ENCODE peak calls at places on chromosomes 5 and 9, in five cellular contexts. One of them, this sample, is unnamed.

GRCh38 chr9:77063645-77064285 is 44.3 kb downstream of the FOXB2 start:
- DNase-seq in stomach: no peak
- DNase-seq in CD8-positive, alpha-beta T cell: no peak
- DNase-seq in D721Med: no peak
- DNase-seq in A549: no peak
- DNase-seq in this sample: no peak

GRCh38 chr9:79939819-79940218 is 368.1 kb downstream of the TLE4 start:
- DNase-seq in stomach: peak
- DNase-seq in CD8-positive, alpha-beta T cell: no peak
- DNase-seq in D721Med: no peak
- DNase-seq in A549: peak
- DNase-seq in this sample: no peak

GRCh38 chr5:88979244-88979643 is 96.3 kb upstream of the MEF2C start:
- DNase-seq in stomach: no peak
- DNase-seq in CD8-positive, alpha-beta T cell: no peak
- DNase-seq in D721Med: no peak
- DNase-seq in A549: no peak
- DNase-seq in this sample: no peak

GRCh38 chr5:79959407-79959806 is 31.7 kb downstream of the MTX3 start:
- DNase-seq in stomach: no peak
- DNase-seq in CD8-positive, alpha-beta T cell: no peak
- DNase-seq in D721Med: no peak
- DNase-seq in A549: no peak
- DNase-seq in this sample: no peak

GRCh38 chr9:110444911-110445310 is 107.2 kb upstream of the TXNDC8 start:
- DNase-seq in stomach: no peak
- DNase-seq in CD8-positive, alpha-beta T cell: no peak
- DNase-seq in D721Med: no peak
- DNase-seq in A549: no peak
- DNase-seq in this sample: no peak

GRCh38 chr5:65986796-65987195 is 60.4 kb downstream of the ERBIN start:
- DNase-seq in stomach: no peak
- DNase-seq in CD8-positive, alpha-beta T cell: no peak
- DNase-seq in D721Med: no peak
- DNase-seq in A549: no peak
- DNase-seq in this sample: no peak

GRCh38 chr5:39523821-39524220 is 99.0 kb upstream of the DAB2 start:
- DNase-seq in stomach: no peak
- DNase-seq in CD8-positive, alpha-beta T cell: no peak
- DNase-seq in D721Med: no peak
- DNase-seq in A549: no peak
- DNase-seq in this sample: no peak

GRCh38 chr5:37717613-37718431 is 122.0 kb downstream of the GDNF start:
- DNase-seq in stomach: peak
- DNase-seq in CD8-positive, alpha-beta T cell: no peak
- DNase-seq in D721Med: no peak
- DNase-seq in A549: peak
- DNase-seq in this sample: peak

GRCh38 chr9:8660383-8660782 is 860.8 kb upstream of the DMAC1 start:
- DNase-seq in stomach: peak
- DNase-seq in CD8-positive, alpha-beta T cell: no peak
- DNase-seq in D721Med: no peak
- DNase-seq in A549: no peak
- DNase-seq in this sample: no peak

GRCh38 chr9:21542780-21543179 is 60.7 kb upstream of the IFNE start:
- DNase-seq in stomach: no peak
- DNase-seq in CD8-positive, alpha-beta T cell: no peak
- DNase-seq in D721Med: no peak
- DNase-seq in A549: no peak
- DNase-seq in this sample: no peak

GRCh38 chr9:92962846-92963245 is 15.5 kb downstream of the FGD3 start:
- DNase-seq in stomach: no peak
- DNase-seq in CD8-positive, alpha-beta T cell: no peak
- DNase-seq in D721Med: no peak
- DNase-seq in A549: no peak
- DNase-seq in this sample: no peak

GRCh38 chr5:54668096-54668495 is 150.5 kb downstream of the SNX18 start:
- DNase-seq in stomach: no peak
- DNase-seq in CD8-positive, alpha-beta T cell: no peak
- DNase-seq in D721Med: no peak
- DNase-seq in A549: no peak
- DNase-seq in this sample: no peak

GRCh38 chr5:55926476-55926875 is 68.3 kb downstream of the IL6ST start:
- DNase-seq in stomach: no peak
- DNase-seq in CD8-positive, alpha-beta T cell: no peak
- DNase-seq in D721Med: no peak
- DNase-seq in A549: no peak
- DNase-seq in this sample: no peak

GRCh38 chr5:128674837-128675446 is 136.9 kb upstream of the FBN2 start:
- DNase-seq in stomach: peak
- DNase-seq in CD8-positive, alpha-beta T cell: no peak
- DNase-seq in D721Med: no peak
- DNase-seq in A549: peak
- DNase-seq in this sample: no peak

GRCh38 chr5:2753452-2754409 is 2.3 kb upstream of the IRX2 start:
- DNase-seq in stomach: no peak
- DNase-seq in CD8-positive, alpha-beta T cell: no peak
- DNase-seq in D721Med: no peak
- DNase-seq in A549: no peak
- DNase-seq in this sample: no peak

GRCh38 chr5:2751592-2752021 is at the start of gene IRX2:
- DNase-seq in stomach: peak
- DNase-seq in CD8-positive, alpha-beta T cell: no peak
- DNase-seq in D721Med: no peak
- DNase-seq in A549: peak
- DNase-seq in this sample: peak

GRCh38 chr5:2752875-2753435 is 1.5 kb upstream of the IRX2 start:
- DNase-seq in stomach: peak
- DNase-seq in CD8-positive, alpha-beta T cell: no peak
- DNase-seq in D721Med: no peak
- DNase-seq in A549: no peak
- DNase-seq in this sample: no peak

GRCh38 chr5:2750758-2751464 is 566 bp downstream of the IRX2 start:
- DNase-seq in stomach: no peak
- DNase-seq in CD8-positive, alpha-beta T cell: peak
- DNase-seq in D721Med: no peak
- DNase-seq in A549: no peak
- DNase-seq in this sample: no peak

GRCh38 chr5:2752059-2752874 is 790 bp upstream of the IRX2 start:
- DNase-seq in stomach: peak
- DNase-seq in CD8-positive, alpha-beta T cell: no peak
- DNase-seq in D721Med: no peak
- DNase-seq in A549: no peak
- DNase-seq in this sample: no peak
- TF ChIP-seq CTCF in stomach: no peak
- TF ChIP-seq CTCF in CD8-positive, alpha-beta T cell: no peak
- TF ChIP-seq CTCF in D721Med: no peak
- TF ChIP-seq CTCF in A549: no peak
- TF ChIP-seq CTCF in this sample: no peak

GRCh38 chr5:140828402-140828737 is 610 bp downstream of the PCDHA6 start:
- DNase-seq in stomach: no peak
- DNase-seq in CD8-positive, alpha-beta T cell: no peak
- DNase-seq in D721Med: no peak
- DNase-seq in A549: no peak
- DNase-seq in this sample: no peak
- TF ChIP-seq CTCF in stomach: no peak
- TF ChIP-seq CTCF in CD8-positive, alpha-beta T cell: no peak
- TF ChIP-seq CTCF in D721Med: peak
- TF ChIP-seq CTCF in A549: no peak
- TF ChIP-seq CTCF in this sample: peak

DNA sequence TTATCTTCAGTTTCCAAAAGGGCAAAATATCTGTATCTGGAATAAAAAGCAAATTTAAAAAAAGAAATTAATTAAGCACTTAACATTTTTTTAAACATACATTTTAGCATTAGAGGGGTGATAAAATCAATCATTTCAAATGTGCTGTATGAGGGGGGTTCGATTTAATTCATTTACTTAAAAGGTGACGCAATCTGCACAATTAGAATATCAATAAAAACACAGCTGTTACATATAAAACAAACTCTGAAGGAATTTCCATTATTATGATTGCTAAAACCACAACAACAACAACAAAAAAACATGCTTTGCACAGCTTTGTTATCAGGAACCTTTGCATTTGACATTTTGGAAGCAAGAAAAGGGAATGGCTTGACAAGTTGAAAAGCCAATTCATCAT is 71.6 kb upstream of the C6 start:
- DNase-seq in stomach: no peak
- DNase-seq in CD8-positive, alpha-beta T cell: no peak
- DNase-seq in D721Med: no peak
- DNase-seq in A549: no peak
- DNase-seq in this sample: no peak
- TF ChIP-seq CTCF in stomach: no peak
- TF ChIP-seq CTCF in CD8-positive, alpha-beta T cell: no peak
- TF ChIP-seq CTCF in D721Med: no peak
- TF ChIP-seq CTCF in A549: no peak
- TF ChIP-seq CTCF in this sample: no peak

GRCh38 chr5:93404246-93404645 is 176.8 kb downstream of the NR2F1-AS1 start:
- DNase-seq in stomach: no peak
- DNase-seq in CD8-positive, alpha-beta T cell: no peak
- DNase-seq in D721Med: no peak
- DNase-seq in A549: no peak
- DNase-seq in this sample: no peak
- TF ChIP-seq CTCF in stomach: no peak
- TF ChIP-seq CTCF in CD8-positive, alpha-beta T cell: no peak
- TF ChIP-seq CTCF in D721Med: no peak
- TF ChIP-seq CTCF in A549: no peak
- TF ChIP-seq CTCF in this sample: no peak

GRCh38 chr9:5869315-5870019 is 21.2 kb upstream of the MLANA start:
- DNase-seq in stomach: no peak
- DNase-seq in CD8-positive, alpha-beta T cell: no peak
- DNase-seq in D721Med: no peak
- DNase-seq in A549: peak
- DNase-seq in this sample: no peak
- TF ChIP-seq CTCF in stomach: no peak
- TF ChIP-seq CTCF in CD8-positive, alpha-beta T cell: no peak
- TF ChIP-seq CTCF in D721Med: peak
- TF ChIP-seq CTCF in A549: peak
- TF ChIP-seq CTCF in this sample: peak

GRCh38 chr5:64229163-64229774 is 63.6 kb downstream of the RNF180 start:
- DNase-seq in stomach: no peak
- DNase-seq in CD8-positive, alpha-beta T cell: no peak
- DNase-seq in D721Med: peak
- DNase-seq in A549: peak
- DNase-seq in this sample: no peak
- TF ChIP-seq CTCF in stomach: peak
- TF ChIP-seq CTCF in CD8-positive, alpha-beta T cell: peak
- TF ChIP-seq CTCF in D721Med: peak
- TF ChIP-seq CTCF in A549: peak
- TF ChIP-seq CTCF in this sample: peak

GRCh38 chr9:89945133-89945532 is 340.3 kb downstream of the GADD45G start:
- DNase-seq in stomach: no peak
- DNase-seq in CD8-positive, alpha-beta T cell: no peak
- DNase-seq in D721Med: no peak
- DNase-seq in A549: no peak
- DNase-seq in this sample: no peak
- TF ChIP-seq CTCF in stomach: no peak
- TF ChIP-seq CTCF in CD8-positive, alpha-beta T cell: no peak
- TF ChIP-seq CTCF in D721Med: no peak
- TF ChIP-seq CTCF in A549: no peak
- TF ChIP-seq CTCF in this sample: peak

DNA sequence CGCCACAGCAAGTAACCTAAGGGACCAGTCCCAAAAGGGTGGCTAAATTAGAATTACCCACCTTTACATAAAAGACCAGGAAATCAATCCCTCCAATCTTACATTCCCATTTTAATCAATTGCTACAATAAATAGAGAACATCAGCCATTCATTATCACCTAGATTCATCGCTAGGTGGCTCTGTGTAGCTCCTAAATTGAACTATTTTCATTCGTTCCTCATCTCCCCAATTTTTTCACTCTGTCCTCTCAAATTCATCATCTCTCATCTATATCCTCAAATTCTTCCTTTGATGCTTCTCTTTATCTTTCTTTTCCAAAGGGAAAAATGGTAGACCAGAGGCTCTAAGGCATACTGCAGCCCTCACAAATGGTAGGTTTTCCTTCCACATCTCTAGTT is 108.2 kb upstream of the TNC start:
- DNase-seq in stomach: no peak
- DNase-seq in CD8-positive, alpha-beta T cell: no peak
- DNase-seq in D721Med: no peak
- DNase-seq in A549: no peak
- DNase-seq in this sample: no peak
- TF ChIP-seq CTCF in stomach: no peak
- TF ChIP-seq CTCF in CD8-positive, alpha-beta T cell: no peak
- TF ChIP-seq CTCF in D721Med: peak
- TF ChIP-seq CTCF in A549: peak
- TF ChIP-seq CTCF in this sample: peak

GRCh38 chr5:131563434-131564228 is 71.4 kb downstream of the RAPGEF6 start:
- DNase-seq in stomach: no peak
- DNase-seq in CD8-positive, alpha-beta T cell: no peak
- DNase-seq in D721Med: no peak
- DNase-seq in A549: peak
- DNase-seq in this sample: no peak
- TF ChIP-seq CTCF in stomach: no peak
- TF ChIP-seq CTCF in CD8-positive, alpha-beta T cell: no peak
- TF ChIP-seq CTCF in D721Med: no peak
- TF ChIP-seq CTCF in A549: no peak
- TF ChIP-seq CTCF in this sample: peak

GRCh38 chr5:150404121-150404990 is 8.4 kb downstream of the CD74 start:
- DNase-seq in stomach: no peak
- DNase-seq in CD8-positive, alpha-beta T cell: no peak
- DNase-seq in D721Med: no peak
- DNase-seq in A549: no peak
- DNase-seq in this sample: no peak
- TF ChIP-seq CTCF in stomach: no peak
- TF ChIP-seq CTCF in CD8-positive, alpha-beta T cell: no peak
- TF ChIP-seq CTCF in D721Med: no peak
- TF ChIP-seq CTCF in A549: no peak
- TF ChIP-seq CTCF in this sample: no peak

This sample was measured in type B pancreatic cell.